ENCODE peak calls at places on chromosomes 6 and 20, in seven cellular contexts. U, J, M, Z, P, K and L are unnamed samples.

GRCh38 chr6:14930366-14930989 is 315.4 kb upstream of the JARID2 start:
- DNase-seq in U (no peak), K (no peak), Z (no peak), J (no peak), M (no peak), P (no peak), L (no peak)

GRCh38 chr20:33337119-33337518 is 54.1 kb downstream of the BPIFB1 start:
- DNase-seq in M (no peak), K (no peak), J (no peak), P (no peak), U (no peak), Z (no peak), L (no peak)

GRCh38 chr20:9407805-9408421 is 106.5 kb upstream of the LAMP5 start:
- DNase-seq in J (peak), U (peak), M (peak), P (no peak), Z (no peak), K (peak), L (peak)

GRCh38 chr20:8464368-8464767 is 332.3 kb downstream of the PLCB1 start:
- DNase-seq in U (peak), M (peak), K (no peak), Z (no peak), P (no peak), J (no peak), L (no peak)

GRCh38 chr20:62801284-62802010 is 3.2 kb upstream of the OGFR start:
- DNase-seq in P (no peak), J (no peak), Z (no peak), U (no peak), K (no peak), M (no peak), L (no peak)

GRCh38 chr6:43301081-43301870 is 3.2 kb downstream of the SLC22A7 start:
- DNase-seq in M (no peak), U (no peak), K (no peak), P (no peak), Z (no peak), J (no peak), L (no peak)

GRCh38 chr6:163751032-163751525 is 336.6 kb downstream of the QKI start:
- DNase-seq in Z (no peak), P (no peak), J (no peak), M (no peak), K (no peak), U (no peak), L (no peak)

GRCh38 chr6:24918641-24919403 is 16.9 kb downstream of the RIPOR2 start:
- DNase-seq in Z (no peak), U (no peak), P (no peak), K (peak), J (no peak), M (no peak), L (no peak)

GRCh38 chr6:81736428-81736827 is 16.1 kb downstream of the TENT5A start:
- DNase-seq in Z (no peak), M (no peak), P (no peak), U (no peak), J (no peak), K (no peak), L (no peak)

GRCh38 chr6:81731814-81732213 is 20.7 kb downstream of the TENT5A start:
- DNase-seq in P (no peak), J (no peak), M (peak), U (peak), Z (no peak), K (no peak), L (no peak)

GRCh38 chr6:81735756-81736380 is 16.6 kb downstream of the TENT5A start:
- DNase-seq in K (no peak), J (no peak), M (peak), P (no peak), Z (no peak), U (no peak), L (no peak)

GRCh38 chr6:81734500-81735140 is 17.9 kb downstream of the TENT5A start:
- DNase-seq in K (no peak), U (no peak), M (no peak), J (no peak), P (no peak), Z (no peak), L (no peak)

DNA sequence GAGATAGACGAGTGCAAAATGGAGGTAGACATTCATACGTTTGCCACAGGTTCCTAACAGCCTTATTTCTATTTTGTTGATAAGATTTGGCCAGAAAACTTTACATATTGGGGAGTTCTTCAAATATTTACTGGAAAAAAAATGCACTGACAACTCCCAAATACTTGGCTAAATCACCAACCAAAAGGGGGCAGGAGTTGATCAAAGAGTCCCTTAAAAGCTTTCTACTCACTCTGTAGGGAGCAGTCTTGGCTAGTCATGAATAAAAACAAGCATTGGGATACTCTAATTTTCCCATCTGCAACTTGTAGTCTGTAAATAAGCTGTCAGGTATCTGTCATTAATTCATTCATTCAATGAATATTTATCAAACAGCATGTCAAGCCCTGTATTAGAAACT is 18.4 kb downstream of the TENT5A start:
- DNase-seq in P (no peak), M (no peak), Z (no peak), U (no peak), J (no peak), K (no peak), L (no peak)
- TF ChIP-seq CTCF in P (no peak), M (peak), Z (no peak), U (no peak), J (no peak), K (no peak), L (peak)

GRCh38 chr6:89638320-89639195 is at the start of gene LYRM2:
- DNase-seq in U (peak), Z (peak), M (peak), K (peak), J (peak), P (peak), L (peak)
- TF ChIP-seq CTCF in U (no peak), Z (peak), M (no peak), K (no peak), J (no peak), P (no peak), L (no peak)

GRCh38 chr20:64055893-64056638 is 6.6 kb upstream of the SOX18 start:
- DNase-seq in J (no peak), M (no peak), P (no peak), Z (no peak), K (peak), U (no peak), L (no peak)
- TF ChIP-seq CTCF in J (no peak), M (no peak), P (no peak), Z (no peak), K (no peak), U (no peak), L (no peak)

DNA sequence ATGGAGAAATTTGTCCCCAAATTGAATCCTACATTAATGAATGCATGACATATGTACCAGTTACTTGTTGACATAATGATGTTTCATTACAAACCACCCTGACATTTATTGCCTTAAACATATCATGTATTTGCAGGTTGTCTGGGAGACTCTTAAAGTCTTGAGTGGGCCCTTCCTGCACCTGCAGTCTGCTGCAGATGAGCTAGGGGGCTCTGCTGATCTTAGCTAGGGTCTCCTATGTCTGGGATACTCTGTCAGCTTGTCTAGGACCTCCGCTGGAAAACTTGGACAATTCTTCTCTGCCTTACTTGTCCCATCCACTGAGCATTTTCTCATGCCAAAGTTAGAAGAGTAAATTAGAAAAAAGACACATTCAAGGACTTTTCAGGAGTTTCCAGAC is 581.6 kb downstream of the HAO1 start:
- DNase-seq in U (no peak), K (no peak), J (no peak), Z (no peak), P (no peak), M (no peak), L (no peak)
- TF ChIP-seq CTCF in U (no peak), K (no peak), J (no peak), Z (no peak), P (no peak), M (no peak), L (no peak)

GRCh38 chr6:4135665-4136353 is 434 bp upstream of the ECI2 start:
- DNase-seq in P (peak), Z (peak), U (peak), M (peak), K (peak), J (peak), L (peak)
- TF ChIP-seq CTCF in P (no peak), Z (no peak), U (no peak), M (peak), K (peak), J (no peak), L (no peak)

GRCh38 chr6:48087448-48087847 is 23.5 kb downstream of the PTCHD4 start:
- DNase-seq in P (no peak), J (no peak), Z (no peak), K (no peak), U (no peak), M (peak), L (no peak)
- TF ChIP-seq CTCF in P (no peak), J (peak), Z (no peak), K (peak), U (peak), M (peak), L (peak)

GRCh38 chr6:26483727-26484126 is 16.4 kb upstream of the BTN1A1 start:
- DNase-seq in U (no peak), K (no peak), Z (no peak), J (no peak), M (no peak), P (no peak), L (no peak)
- TF ChIP-seq CTCF in U (no peak), K (no peak), Z (no peak), J (no peak), M (no peak), P (no peak), L (no peak)

GRCh38 chr6:117971637-117972036 is 64.6 kb downstream of the SLC35F1 start:
- DNase-seq in J (no peak), M (no peak), P (no peak), Z (no peak), K (no peak), U (no peak), L (no peak)

GRCh38 chr6:117976030-117976651 is 69.1 kb downstream of the SLC35F1 start:
- DNase-seq in Z (no peak), K (peak), P (no peak), J (peak), M (peak), U (peak), L (no peak)
- TF ChIP-seq CTCF in Z (peak), K (peak), P (peak), J (peak), M (peak), U (peak), L (peak)

GRCh38 chr6:138285800-138286199 is 67.5 kb upstream of the PBOV1 start:
- DNase-seq in U (no peak), K (no peak), Z (no peak), P (no peak), J (no peak), M (no peak), L (no peak)
- TF ChIP-seq CTCF in U (no peak), K (no peak), Z (no peak), P (no peak), J (no peak), M (no peak), L (no peak)